ENCODE peak calls at places on chromosomes 3 and 15, in eight cellular contexts. F is stimulated activated CD4-positive, alpha-beta T cell treated with anti-CD3 and anti-CD28 coated beads, Interleukin-2, amount 100 ng/mL, for 48 hours; J is A172; X is upper lobe of right lung; W is omental fat pad; D is stimulated activated naive CD4-positive, alpha-beta T cell; N is nephron progenitor cell; Y is hippocampal formation. I is an unnamed sample.

GRCh38 chr3:141278196-141279073 is 46.8 kb downstream of the PXYLP1 start:
- DNase-seq in W (no peak), Y (no peak), F (no peak), D (no peak), X (no peak), N (no peak), J (no peak), I (no peak)

GRCh38 chr15:42385206-42385979 is 26.1 kb downstream of the CAPN3 start:
- DNase-seq in N (peak), J (peak), F (peak), D (no peak), W (no peak), Y (no peak), X (peak), I (peak)

GRCh38 chr3:155416500-155417118 is 123.1 kb upstream of the STRIT1 start:
- DNase-seq in N (no peak), Y (no peak), F (no peak), X (no peak), W (no peak), D (no peak), J (peak), I (no peak)

GRCh38 chr3:146817705-146818104 is 212.6 kb upstream of the PLSCR5 start:
- DNase-seq in F (no peak), W (no peak), D (no peak), X (no peak), Y (no peak), J (peak), N (no peak), I (no peak)

GRCh38 chr3:106458952-106459351 is 590.1 kb upstream of the CBLB start:
- DNase-seq in Y (no peak), F (no peak), N (no peak), W (no peak), D (no peak), J (no peak), X (no peak), I (no peak)

GRCh38 chr3:27340524-27340923 is 28.7 kb downstream of the NEK10 start:
- DNase-seq in W (no peak), D (no peak), F (no peak), J (no peak), X (no peak), N (no peak), Y (no peak), I (no peak)

GRCh38 chr3:32886911-32887310 is 64.5 kb upstream of the CCR4 start:
- DNase-seq in F (no peak), Y (no peak), J (no peak), X (no peak), D (no peak), W (no peak), N (no peak), I (no peak)

GRCh38 chr3:15804553-15805095 is 6.8 kb upstream of the ANKRD28 start:
- DNase-seq in W (no peak), F (no peak), X (no peak), D (no peak), Y (no peak), J (no peak), N (no peak), I (no peak)

GRCh38 chr3:150763841-150764483 is 993 bp upstream of the SIAH2 start:
- DNase-seq in Y (peak), D (no peak), X (peak), W (peak), F (no peak), N (peak), J (peak), I (peak)